ENCODE peak calls at places on chromosomes 13 and 19, in four cellular contexts. X is iris pigment epithelial cell, L is dermis microvascular lymphatic vessel endothelial cell, E is ascending aorta. N is an unnamed sample.

GRCh38 chr19:11843741-11844140 is 4.8 kb upstream of the ZNF439 start:
- DNase-seq in L (no peak), X (no peak), E (no peak), N (no peak)

GRCh38 chr19:33429891-33430673 is 56.6 kb downstream of the CEBPG start:
- DNase-seq in E (no peak), X (no peak), L (no peak), N (peak; percentile 19)

GRCh38 chr13:95020298-95020987 is 280.8 kb downstream of the ABCC4 start:
- DNase-seq in X (peak; percentile 54), L (no peak), E (no peak), N (no peak)

GRCh38 chr13:108363651-108364050 is 94.1 kb downstream of the TNFSF13B start:
- DNase-seq in E (no peak), X (no peak), L (no peak), N (no peak)

GRCh38 chr19:11699931-11700794 is 38.6 kb downstream of the ZNF823 start:
- DNase-seq in X (peak; percentile 42), L (peak; percentile 42), E (no peak), N (no peak)

GRCh38 chr13:113545931-113546516 is 38.5 kb upstream of the TFDP1 start:
- DNase-seq in E (no peak), X (no peak), L (peak; percentile 38), N (peak; percentile 19)

GRCh38 chr13:39888865-39889810 is 233.7 kb downstream of the COG6 start:
- DNase-seq in X (peak; percentile 57), E (no peak), L (peak; percentile 48), N (no peak)

GRCh38 chr19:1837625-1838105 is 10.6 kb downstream of the REXO1 start:
- DNase-seq in E (no peak), X (no peak), L (peak; percentile 54), N (peak; percentile 83)

GRCh38 chr13:67383358-67383757 is 153.2 kb upstream of the PCDH9 start:
- DNase-seq in E (no peak), L (no peak), X (peak; percentile 85), N (no peak)

GRCh38 chr13:34076943-34077703 is 259.2 kb downstream of the RFC3 start:
- DNase-seq in X (peak; percentile 39), E (no peak), L (peak; percentile 19), N (no peak)

GRCh38 chr19:15159251-15159650 is 41.5 kb downstream of the NOTCH3 start:
- DNase-seq in X (peak; percentile 23), E (no peak), L (no peak), N (no peak)

GRCh38 chr19:32908641-32909190 is 39.1 kb upstream of the SLC7A9 start:
- DNase-seq in X (no peak), E (no peak), L (no peak), N (no peak)

GRCh38 chr19:47443331-47443730 is 24.0 kb upstream of the MEIS3 start:
- DNase-seq in E (no peak), L (no peak), X (no peak), N (no peak)

GRCh38 chr13:44148159-44148929 is 225.3 kb upstream of the SERP2 start:
- DNase-seq in X (peak; percentile 9), E (no peak), L (no peak), N (no peak)

GRCh38 chr13:29676535-29676934 is 81.0 kb upstream of the SLC7A1 start:
- DNase-seq in E (no peak), L (no peak), X (peak; percentile 3), N (no peak)

GRCh38 chr13:85666356-85666755 is 132.9 kb downstream of the SLITRK6 start:
- DNase-seq in X (no peak), E (no peak), L (no peak), N (no peak)

GRCh38 chr19:43534811-43535761 is 2.1 kb downstream of the ZNF575 start:
- DNase-seq in X (peak; percentile 57), L (peak; percentile 75), E (no peak), N (peak; percentile 46)

GRCh38 chr13:95137096-95137495 is 164.2 kb downstream of the ABCC4 start:
- DNase-seq in E (no peak), X (no peak), L (peak; percentile 76), N (no peak)

GRCh38 chr19:33303791-33304759 is 1.7 kb upstream of the CEBPA start:
- DNase-seq in X (no peak), L (no peak), E (no peak), N (no peak)

GRCh38 chr13:45441633-45442032 is 23.1 kb upstream of the COG3 start:
- DNase-seq in E (no peak), X (peak; percentile 54), L (peak; percentile 43), N (no peak)

GRCh38 chr19:53959176-53959757 is 3.5 kb upstream of the CACNG8 start:
- DNase-seq in L (no peak), E (no peak), X (no peak), N (no peak)

GRCh38 chr13:45113809-45114208 is 6.5 kb upstream of the GTF2F2 start:
- DNase-seq in L (no peak), X (no peak), E (no peak), N (no peak)

GRCh38 chr19:29001922-29002247 is 211.1 kb downstream of the UQCRFS1 start:
- DNase-seq in X (no peak), L (no peak), E (no peak), N (no peak)

GRCh38 chr19:49533551-49534488 is 6.0 kb downstream of the RCN3 start:
- DNase-seq in X (peak; percentile 71), E (no peak), L (peak; percentile 65), N (peak; percentile 96)

GRCh38 chr19:5452594-5453565 is 2.3 kb upstream of the ZNRF4 start:
- DNase-seq in L (peak; percentile 22), X (peak; percentile 53), E (no peak), N (no peak)

GRCh38 chr13:26707122-26708006 is 53.2 kb downstream of the GPR12 start:
- DNase-seq in L (peak; percentile 57), E (no peak), X (peak; percentile 69), N (peak; percentile 42)

GRCh38 chr13:94813920-94814500 is 101.7 kb upstream of the SOX21 start:
- DNase-seq in L (no peak), E (no peak), X (no peak), N (no peak)

GRCh38 chr13:75365724-75366173 is 116.2 kb downstream of the TBC1D4 start:
- DNase-seq in X (peak; percentile 83), E (no peak), L (peak; percentile 87), N (no peak)

GRCh38 chr13:111122056-111122455 is 6.9 kb downstream of the ARHGEF7 start:
- DNase-seq in L (no peak), E (no peak), X (peak; percentile 5), N (no peak)

GRCh38 chr13:99062593-99062992 is 84.7 kb upstream of the DOCK9 start:
- DNase-seq in L (peak; percentile 90), X (peak; percentile 43), E (no peak), N (no peak)

GRCh38 chr19:48934837-48935236 is 1.3 kb downstream of the DHDH start:
- DNase-seq in E (no peak), X (no peak), L (no peak), N (no peak)

GRCh38 chr19:3661284-3662238 is 35.0 kb upstream of the CACTIN start:
- DNase-seq in L (no peak), E (no peak), X (no peak), N (no peak)

GRCh38 chr19:4449022-4449825 is 8.4 kb downstream of the UBXN6 start:
- DNase-seq in E (peak; percentile 55), X (no peak), L (no peak), N (no peak)

GRCh38 chr13:98785968-98786367 is 33.5 kb upstream of the SLC15A1 start:
- DNase-seq in E (no peak), X (no peak), L (no peak), N (no peak)

GRCh38 chr13:46324976-46325375 is 62.1 kb downstream of the RUBCNL start:
- DNase-seq in L (no peak), X (peak; percentile 30), E (no peak), N (no peak)

GRCh38 chr13:100176781-100177389 is 88.0 kb downstream of the PCCA start:
- DNase-seq in L (peak; percentile 50), E (no peak), X (peak; percentile 80), N (no peak)